ENCODE peak calls at places on chromosomes 2 and 18, in ten cellular contexts. P is stimulated activated CD4-positive, alpha-beta T cell treated with anti-CD3 and anti-CD28 coated beads, Interleukin-1b, Interleukin-23, amount 100 ng/mL, for 24 hours; V is central memory CD4-positive, alpha-beta T cell; D is fibroblast of lung; S is left cardiac atrium; I is NCI-H524; U is retina; X is NCI-H146; Q is cardiac septum; B is COR-L47. O is an unnamed sample.

GRCh38 chr2:200585730-200586643 is at the start of gene AOX1:
- DNase-seq in I (peak), U (peak), D (peak), V (no peak), S (peak), P (no peak), Q (peak), X (no peak), B (no peak), O (peak)

GRCh38 chr2:238176565-238176964 is 17.8 kb downstream of the ERFE start:
- DNase-seq in U (no peak), V (no peak), D (no peak), P (no peak), I (no peak), B (no peak), Q (no peak), X (no peak), S (no peak), O (peak)

GRCh38 chr2:11984556-11985158 is 238.2 kb downstream of the LPIN1 start:
- DNase-seq in P (no peak), V (no peak), X (no peak), Q (no peak), S (no peak), U (peak), B (no peak), D (no peak), I (no peak), O (no peak)

GRCh38 chr2:67899187-67899586 is 163.6 kb downstream of the C1D start:
- DNase-seq in D (no peak), U (no peak), V (no peak), P (no peak), B (peak), I (no peak), Q (no peak), X (peak), S (no peak), O (no peak)

GRCh38 chr2:200483729-200484198 is 26.1 kb downstream of the KCTD18 start:
- DNase-seq in I (peak), D (peak), S (peak), X (peak), P (no peak), V (no peak), B (peak), Q (no peak), U (no peak), O (peak)

GRCh38 chr2:213162515-213163118 is 11.2 kb upstream of the IKZF2 start:
- DNase-seq in U (no peak), V (no peak), X (no peak), D (peak), P (no peak), I (no peak), B (no peak), Q (no peak), S (no peak), O (no peak)

GRCh38 chr18:3498705-3499451 is 48.9 kb downstream of the TGIF1 start:
- DNase-seq in Q (no peak), U (peak), P (no peak), D (peak), V (no peak), S (peak), I (peak), X (peak), B (peak), O (peak)

GRCh38 chr2:105788670-105789290 is 44.1 kb downstream of the NCK2 start:
- DNase-seq in U (no peak), X (no peak), B (no peak), P (no peak), Q (no peak), I (no peak), S (no peak), D (peak), V (no peak), O (no peak)

GRCh38 chr2:182522930-182523541 is 96.2 kb upstream of the PDE1A start:
- DNase-seq in P (no peak), V (no peak), B (peak), I (peak), Q (no peak), U (peak), D (peak), X (peak), S (no peak), O (no peak)

GRCh38 chr2:232523682-232524597 is 2.0 kb upstream of the CHRND start:
- DNase-seq in V (no peak), X (peak), U (peak), B (no peak), S (no peak), P (no peak), D (peak), I (peak), Q (no peak), O (peak)

GRCh38 chr18:36672437-36673344 is 156.1 kb downstream of the TPGS2 start:
- DNase-seq in Q (no peak), V (no peak), X (peak), U (no peak), B (peak), P (no peak), D (peak), S (no peak), I (peak), O (no peak)